ENCODE peak calls at places on chromosomes 7 and 10, in seven cellular contexts. C is bronchial epithelial cell, L is WERI-Rb-1, B is heart right ventricle, P is tibial artery, Q is lower lobe of right lung, N is aorta. O is an unnamed sample.

GRCh38 chr10:67115972-67116371 is 190.1 kb downstream of the LRRTM3 start:
- DNase-seq in C (peak; percentile 55), L (no peak), B (no peak), P (no peak), Q (no peak), N (no peak), O (no peak)

GRCh38 chr7:102318482-102318971 is 31.9 kb downstream of the SH2B2 start:
- DNase-seq in C (peak; percentile 75), L (no peak), B (peak; percentile 47), P (no peak), Q (no peak), N (peak; percentile 67), O (no peak)

GRCh38 chr7:120337308-120337907 is 64.4 kb downstream of the KCND2 start:
- DNase-seq in C (peak; percentile 22), L (no peak), B (no peak), P (no peak), Q (no peak), N (no peak), O (no peak)

GRCh38 chr7:37367010-37367409 is 81.7 kb downstream of the ELMO1 start:
- DNase-seq in C (no peak), L (no peak), B (no peak), P (no peak), Q (no peak), N (no peak), O (no peak)

GRCh38 chr7:123649956-123650355 is 5.7 kb upstream of the LMOD2 start:
- DNase-seq in C (peak; percentile 59), L (no peak), B (no peak), P (no peak), Q (no peak), N (no peak), O (no peak)

GRCh38 chr10:23981520-23982309 is 227.2 kb upstream of the KIAA1217 start:
- DNase-seq in C (peak; percentile 22), L (no peak), B (no peak), P (no peak), Q (no peak), N (no peak), O (no peak)

GRCh38 chr10:125035136-125035535 is 93.2 kb downstream of the ZRANB1 start:
- DNase-seq in C (peak; percentile 94), L (no peak), B (no peak), P (no peak), Q (no peak), N (no peak), O (peak; percentile 87)

GRCh38 chr7:112462236-112462635 is 12.0 kb downstream of the IFRD1 start:
- DNase-seq in C (peak; percentile 94), L (no peak), B (peak; percentile 59), P (no peak), Q (no peak), N (no peak), O (no peak)

GRCh38 chr7:121343302-121343701 is 14.5 kb downstream of the WNT16 start:
- DNase-seq in C (peak; percentile 11), L (no peak), B (no peak), P (no peak), Q (no peak), N (no peak), O (no peak)

GRCh38 chr7:150368098-150368883 is at the start of gene REPIN1:
- DNase-seq in C (no peak), L (peak; percentile 96), B (peak; percentile 95), P (peak; percentile 96), Q (peak; percentile 95), N (peak; percentile 97), O (no peak)

GRCh38 chr7:83796760-83797159 is 147.8 kb upstream of the SEMA3E start:
- DNase-seq in C (no peak), L (no peak), B (no peak), P (no peak), Q (no peak), N (no peak), O (no peak)
- H3K27me3 ChIP-seq in C (no peaks in the 10 kb centered on the region), L (no peaks in the 10 kb centered on the region), B (no peaks in the 10 kb centered on the region), P (no peaks in the 10 kb centered on the region), Q (no peaks in the 10 kb centered on the region), N (no peaks in the 10 kb centered on the region), O (no peaks in the 10 kb centered on the region)

GRCh38 chr10:101021239-101021638 is 9.7 kb downstream of the PDZD7 start:
- DNase-seq in C (no peak), L (no peak), B (no peak), P (no peak), Q (no peak), N (no peak), O (no peak)
- H3K27me3 ChIP-seq in C (peaks cover 6% of the 10 kb centered on the region), L (no peaks in the 10 kb centered on the region), B (peaks cover 24% of the 10 kb centered on the region), P (no peaks in the 10 kb centered on the region), Q (peaks cover 19% of the 10 kb centered on the region), N (no peaks in the 10 kb centered on the region), O (no peaks in the 10 kb centered on the region)

GRCh38 chr10:42898037-42898960 is 115.7 kb downstream of the BMS1 start:
- DNase-seq in C (no peak), L (no peak), B (no peak), P (no peak), Q (no peak), N (no peak), O (no peak)

GRCh38 chr10:42896735-42897134 is 114.1 kb downstream of the BMS1 start:
- DNase-seq in C (no peak), L (no peak), B (no peak), P (no peak), Q (no peak), N (no peak), O (no peak)

DNA sequence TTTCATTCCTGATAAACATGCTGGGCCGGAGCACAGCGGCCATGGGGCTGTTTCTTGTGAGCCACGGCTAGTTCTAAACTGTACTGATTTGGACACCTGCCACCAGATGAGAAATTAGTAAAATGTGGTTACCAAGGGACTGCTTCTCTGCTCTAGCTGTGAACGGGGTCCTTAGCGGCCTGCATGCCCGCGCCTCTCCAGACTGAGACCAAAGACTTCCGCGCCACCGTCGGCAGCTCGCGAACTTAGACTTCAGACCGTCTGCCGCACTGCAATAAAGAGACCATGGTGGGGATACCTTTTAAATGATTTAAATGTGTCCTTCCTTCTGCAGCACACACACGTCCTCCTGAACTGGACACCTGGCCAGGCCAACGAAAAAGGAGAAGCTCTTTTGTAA is 116.4 kb downstream of the BMS1 start:
- DNase-seq in C (no peak), L (no peak), B (no peak), P (no peak), Q (no peak), N (no peak), O (no peak)
- H3K27me3 ChIP-seq in C (no peaks in the 10 kb centered on the region), L (peaks cover 66% of the 10 kb centered on the region), B (peaks cover 55% of the 10 kb centered on the region), P (no peaks in the 10 kb centered on the region), Q (peaks cover 30% of the 10 kb centered on the region), N (no peaks in the 10 kb centered on the region), O (peaks cover 13% of the 10 kb centered on the region)

GRCh38 chr7:23474098-23474828 is 4.0 kb upstream of the IGF2BP3 start:
- DNase-seq in C (peak; percentile 73), L (peak; percentile 98), B (no peak), P (peak; percentile 68), Q (peak; percentile 79), N (peak; percentile 87), O (no peak)

GRCh38 chr7:23472556-23472955 is 2.3 kb upstream of the IGF2BP3 start:
- DNase-seq in C (no peak), L (no peak), B (no peak), P (no peak), Q (no peak), N (no peak), O (no peak)

GRCh38 chr7:23473848-23474097 is 3.5 kb upstream of the IGF2BP3 start:
- DNase-seq in C (no peak), L (no peak), B (no peak), P (no peak), Q (no peak), N (no peak), O (no peak)

GRCh38 chr7:23472046-23472445 is 1.8 kb upstream of the IGF2BP3 start:
- DNase-seq in C (no peak), L (no peak), B (no peak), P (no peak), Q (no peak), N (no peak), O (no peak)

DNA sequence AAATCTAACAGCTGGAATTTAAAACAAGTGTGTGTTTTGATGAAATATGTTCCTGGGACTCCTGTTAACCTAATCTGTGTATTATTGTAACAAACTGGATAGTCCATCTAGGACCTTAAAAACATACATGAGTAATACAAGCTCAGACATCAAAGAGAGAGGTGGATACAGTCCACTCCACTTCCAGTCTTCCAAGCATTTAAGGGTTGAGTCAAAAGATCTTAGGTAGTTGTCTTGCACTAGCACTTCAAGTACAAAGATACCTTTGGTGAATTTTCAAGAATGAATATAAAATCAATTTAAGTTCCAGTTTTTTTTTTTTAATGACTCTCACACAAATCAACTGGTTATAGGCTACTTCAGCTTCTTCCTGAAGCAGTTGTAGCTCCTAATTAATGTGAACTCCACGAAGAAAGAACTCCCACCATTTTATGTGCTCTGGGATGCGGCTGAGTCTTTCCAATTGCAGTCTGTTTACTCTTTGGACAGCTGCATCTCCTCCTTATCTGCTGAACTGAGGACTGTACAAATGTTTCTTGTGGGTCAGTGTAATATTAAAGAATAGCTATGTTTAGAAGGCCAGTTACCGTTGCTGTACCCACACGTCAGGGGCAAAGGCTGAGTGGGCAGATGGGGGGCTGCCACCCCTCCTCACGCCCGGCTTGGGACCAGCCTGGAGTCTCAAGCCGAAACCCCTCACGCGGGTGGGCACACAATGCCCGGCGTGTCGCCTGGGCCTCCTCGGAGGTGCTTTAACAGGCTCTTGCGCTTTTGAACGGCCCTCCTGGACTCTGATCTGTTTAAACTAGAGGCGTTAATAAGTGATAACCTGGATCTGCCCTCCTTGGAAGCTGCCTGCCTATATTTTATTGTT is 2.9 kb upstream of the IGF2BP3 start:
- DNase-seq in C (no peak), L (peak; percentile 25), B (no peak), P (no peak), Q (no peak), N (no peak), O (no peak)
- H3K27me3 ChIP-seq in C (peaks cover 51% of the 10 kb centered on the region), L (no peaks in the 10 kb centered on the region), B (peaks cover 100% of the 10 kb centered on the region), P (peaks cover 24% of the 10 kb centered on the region), Q (peaks cover 99% of the 10 kb centered on the region), N (no peaks in the 10 kb centered on the region), O (peaks cover 18% of the 10 kb centered on the region)

GRCh38 chr7:158126661-158127060 is 461.0 kb downstream of the PTPRN2 start:
- DNase-seq in C (no peak), L (no peak), B (no peak), P (peak; percentile 38), Q (no peak), N (peak; percentile 57), O (no peak)

GRCh38 chr7:158130023-158130409 is 457.6 kb downstream of the PTPRN2 start:
- DNase-seq in C (no peak), L (no peak), B (no peak), P (peak; percentile 6), Q (no peak), N (no peak), O (no peak)

GRCh38 chr7:158129037-158130022 is 458.3 kb downstream of the PTPRN2 start:
- DNase-seq in C (no peak), L (no peak), B (no peak), P (peak; percentile 27), Q (no peak), N (peak; percentile 47), O (no peak)

GRCh38 chr7:158127241-158127640 is 460.4 kb downstream of the PTPRN2 start:
- DNase-seq in C (no peak), L (no peak), B (no peak), P (peak; percentile 46), Q (no peak), N (peak; percentile 55), O (no peak)

DNA sequence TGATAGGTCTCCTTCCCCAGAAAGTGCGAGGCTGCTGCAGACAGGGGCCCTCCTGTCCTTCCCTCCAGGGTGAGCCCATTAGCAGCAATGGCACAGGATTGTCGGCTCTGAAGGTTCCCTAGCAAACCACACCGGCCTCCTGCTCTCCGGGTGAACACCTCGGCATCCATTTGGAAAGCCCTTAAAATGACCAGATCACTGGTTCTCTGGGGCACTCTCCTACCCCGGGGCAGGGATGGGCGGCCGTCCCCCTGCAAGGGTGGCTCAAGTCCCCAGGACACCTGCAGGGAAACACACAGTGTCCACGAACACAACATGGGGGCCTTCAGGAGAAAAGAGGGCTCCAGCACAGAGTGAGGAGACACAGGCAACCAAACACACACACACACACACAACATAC is 459.1 kb downstream of the PTPRN2 start:
- DNase-seq in C (no peak), L (no peak), B (no peak), P (peak; percentile 17), Q (no peak), N (peak; percentile 45), O (no peak)
- H3K27me3 ChIP-seq in C (no peaks in the 10 kb centered on the region), L (no peaks in the 10 kb centered on the region), B (no peaks in the 10 kb centered on the region), P (no peaks in the 10 kb centered on the region), Q (no peaks in the 10 kb centered on the region), N (no peaks in the 10 kb centered on the region), O (no peaks in the 10 kb centered on the region)